ENCODE peak calls at places on chromosome 3, in nine cellular contexts. One of them, this sample, is unnamed.

GRCh38 chr3:102536479-102536878 is 101.7 kb downstream of the ZPLD1 start:
- DNase-seq in GM19239: no peak
- DNase-seq in posterior cingulate gyrus: no peak
- DNase-seq in NCI-H2081: peak; percentile 58
- DNase-seq in left ventricle myocardium superior: no peak
- DNase-seq in HS-5: no peak
- DNase-seq in effector memory CD4-positive, alpha-beta T cell: no peak
- DNase-seq in IMR-90: peak; percentile 33
- DNase-seq in erythroblast: peak; percentile 36
- DNase-seq in this sample: no peak

GRCh38 chr3:29176501-29176900 is 104.4 kb upstream of the RBMS3 start:
- DNase-seq in GM19239: no peak
- DNase-seq in posterior cingulate gyrus: no peak
- DNase-seq in NCI-H2081: no peak
- DNase-seq in left ventricle myocardium superior: peak; percentile 27
- DNase-seq in HS-5: no peak
- DNase-seq in effector memory CD4-positive, alpha-beta T cell: no peak
- DNase-seq in IMR-90: no peak
- DNase-seq in erythroblast: no peak
- DNase-seq in this sample: no peak

GRCh38 chr3:186821429-186822367 is 15.4 kb upstream of the RFC4 start:
- DNase-seq in GM19239: no peak
- DNase-seq in posterior cingulate gyrus: no peak
- DNase-seq in NCI-H2081: peak; percentile 60
- DNase-seq in left ventricle myocardium superior: no peak
- DNase-seq in HS-5: peak; percentile 60
- DNase-seq in effector memory CD4-positive, alpha-beta T cell: no peak
- DNase-seq in IMR-90: peak; percentile 83
- DNase-seq in erythroblast: peak; percentile 83
- DNase-seq in this sample: no peak

GRCh38 chr3:74592359-74592758 is 22.1 kb downstream of the CNTN3 start:
- DNase-seq in GM19239: no peak
- DNase-seq in posterior cingulate gyrus: no peak
- DNase-seq in NCI-H2081: no peak
- DNase-seq in left ventricle myocardium superior: no peak
- DNase-seq in HS-5: no peak
- DNase-seq in effector memory CD4-positive, alpha-beta T cell: no peak
- DNase-seq in IMR-90: peak; percentile 42
- DNase-seq in erythroblast: no peak
- DNase-seq in this sample: no peak

GRCh38 chr3:4906107-4906621 is 73.1 kb upstream of the BHLHE40 start:
- DNase-seq in GM19239: no peak
- DNase-seq in posterior cingulate gyrus: no peak
- DNase-seq in NCI-H2081: peak; percentile 42
- DNase-seq in left ventricle myocardium superior: no peak
- DNase-seq in HS-5: no peak
- DNase-seq in effector memory CD4-positive, alpha-beta T cell: no peak
- DNase-seq in IMR-90: peak; percentile 36
- DNase-seq in erythroblast: no peak
- DNase-seq in this sample: no peak

GRCh38 chr3:102478160-102478559 is 43.3 kb downstream of the ZPLD1 start:
- DNase-seq in GM19239: no peak
- DNase-seq in posterior cingulate gyrus: no peak
- DNase-seq in NCI-H2081: no peak
- DNase-seq in left ventricle myocardium superior: no peak
- DNase-seq in HS-5: no peak
- DNase-seq in effector memory CD4-positive, alpha-beta T cell: no peak
- DNase-seq in IMR-90: no peak
- DNase-seq in erythroblast: no peak
- DNase-seq in this sample: no peak

GRCh38 chr3:60010778-60011177 is 961.0 kb upstream of the CFAP20DC start:
- DNase-seq in GM19239: no peak
- DNase-seq in posterior cingulate gyrus: no peak
- DNase-seq in NCI-H2081: no peak
- DNase-seq in left ventricle myocardium superior: no peak
- DNase-seq in HS-5: no peak
- DNase-seq in effector memory CD4-positive, alpha-beta T cell: peak; percentile 38
- DNase-seq in IMR-90: no peak
- DNase-seq in erythroblast: no peak
- DNase-seq in this sample: peak; percentile 37

GRCh38 chr3:101384426-101384825 is 64.1 kb upstream of the IMPG2 start:
- DNase-seq in GM19239: no peak
- DNase-seq in posterior cingulate gyrus: no peak
- DNase-seq in NCI-H2081: no peak
- DNase-seq in left ventricle myocardium superior: no peak
- DNase-seq in HS-5: no peak
- DNase-seq in effector memory CD4-positive, alpha-beta T cell: no peak
- DNase-seq in IMR-90: no peak
- DNase-seq in erythroblast: no peak
- DNase-seq in this sample: no peak

GRCh38 chr3:131796558-131796957 is 238.3 kb downstream of the CPNE4 start:
- DNase-seq in GM19239: peak; percentile 8
- DNase-seq in posterior cingulate gyrus: no peak
- DNase-seq in NCI-H2081: no peak
- DNase-seq in left ventricle myocardium superior: no peak
- DNase-seq in HS-5: no peak
- DNase-seq in effector memory CD4-positive, alpha-beta T cell: no peak
- DNase-seq in IMR-90: no peak
- DNase-seq in erythroblast: no peak
- DNase-seq in this sample: no peak

GRCh38 chr3:191328383-191328962 is 721 bp upstream of the CCDC50 start:
- DNase-seq in GM19239: no peak
- DNase-seq in posterior cingulate gyrus: no peak
- DNase-seq in NCI-H2081: no peak
- DNase-seq in left ventricle myocardium superior: no peak
- DNase-seq in HS-5: no peak
- DNase-seq in effector memory CD4-positive, alpha-beta T cell: no peak
- DNase-seq in IMR-90: no peak
- DNase-seq in erythroblast: peak; percentile 77
- DNase-seq in this sample: no peak

GRCh38 chr3:31346542-31346979 is 186.2 kb upstream of the STT3B start:
- DNase-seq in GM19239: no peak
- DNase-seq in posterior cingulate gyrus: no peak
- DNase-seq in NCI-H2081: no peak
- DNase-seq in left ventricle myocardium superior: no peak
- DNase-seq in HS-5: no peak
- DNase-seq in effector memory CD4-positive, alpha-beta T cell: no peak
- DNase-seq in IMR-90: no peak
- DNase-seq in erythroblast: no peak
- DNase-seq in this sample: no peak

GRCh38 chr3:182284793-182285192 is 508.5 kb upstream of the ATP11B start:
- DNase-seq in GM19239: no peak
- DNase-seq in posterior cingulate gyrus: no peak
- DNase-seq in NCI-H2081: peak; percentile 94
- DNase-seq in left ventricle myocardium superior: no peak
- DNase-seq in HS-5: no peak
- DNase-seq in effector memory CD4-positive, alpha-beta T cell: no peak
- DNase-seq in IMR-90: no peak
- DNase-seq in erythroblast: no peak
- DNase-seq in this sample: no peak

GRCh38 chr3:14550651-14551611 is 10.8 kb upstream of the GRIP2 start:
- DNase-seq in GM19239: no peak
- DNase-seq in posterior cingulate gyrus: no peak
- DNase-seq in NCI-H2081: no peak
- DNase-seq in left ventricle myocardium superior: peak; percentile 14
- DNase-seq in HS-5: no peak
- DNase-seq in effector memory CD4-positive, alpha-beta T cell: no peak
- DNase-seq in IMR-90: peak; percentile 5
- DNase-seq in erythroblast: no peak
- DNase-seq in this sample: no peak

GRCh38 chr3:69541823-69542264 is 156.0 kb upstream of the FRMD4B start:
- DNase-seq in GM19239: no peak
- DNase-seq in posterior cingulate gyrus: peak; percentile 89
- DNase-seq in NCI-H2081: peak; percentile 38
- DNase-seq in left ventricle myocardium superior: peak; percentile 56
- DNase-seq in HS-5: no peak
- DNase-seq in effector memory CD4-positive, alpha-beta T cell: no peak
- DNase-seq in IMR-90: no peak
- DNase-seq in erythroblast: no peak
- DNase-seq in this sample: no peak

GRCh38 chr3:78732471-78732870 is 1035.3 kb downstream of the ROBO1 start:
- DNase-seq in GM19239: no peak
- DNase-seq in posterior cingulate gyrus: no peak
- DNase-seq in NCI-H2081: no peak
- DNase-seq in left ventricle myocardium superior: no peak
- DNase-seq in HS-5: no peak
- DNase-seq in effector memory CD4-positive, alpha-beta T cell: no peak
- DNase-seq in IMR-90: no peak
- DNase-seq in erythroblast: no peak
- DNase-seq in this sample: no peak

GRCh38 chr3:73437828-73438227 is 186.9 kb downstream of the PDZRN3 start:
- DNase-seq in GM19239: no peak
- DNase-seq in posterior cingulate gyrus: no peak
- DNase-seq in NCI-H2081: no peak
- DNase-seq in left ventricle myocardium superior: no peak
- DNase-seq in HS-5: no peak
- DNase-seq in effector memory CD4-positive, alpha-beta T cell: no peak
- DNase-seq in IMR-90: peak; percentile 74
- DNase-seq in erythroblast: no peak
- DNase-seq in this sample: no peak

GRCh38 chr3:162489853-162490252 is 993.2 kb downstream of the OTOL1 start:
- DNase-seq in GM19239: no peak
- DNase-seq in posterior cingulate gyrus: no peak
- DNase-seq in NCI-H2081: no peak
- DNase-seq in left ventricle myocardium superior: no peak
- DNase-seq in HS-5: no peak
- DNase-seq in effector memory CD4-positive, alpha-beta T cell: no peak
- DNase-seq in IMR-90: no peak
- DNase-seq in erythroblast: no peak
- DNase-seq in this sample: no peak

GRCh38 chr3:143040264-143040879 is 39.0 kb downstream of the U2SURP start:
- DNase-seq in GM19239: no peak
- DNase-seq in posterior cingulate gyrus: no peak
- DNase-seq in NCI-H2081: peak; percentile 28
- DNase-seq in left ventricle myocardium superior: no peak
- DNase-seq in HS-5: peak; percentile 8
- DNase-seq in effector memory CD4-positive, alpha-beta T cell: no peak
- DNase-seq in IMR-90: peak; percentile 56
- DNase-seq in erythroblast: peak; percentile 74
- DNase-seq in this sample: no peak

GRCh38 chr3:101925564-101925963 is 76.2 kb downstream of the NFKBIZ start:
- DNase-seq in GM19239: no peak
- DNase-seq in posterior cingulate gyrus: no peak
- DNase-seq in NCI-H2081: peak; percentile 61
- DNase-seq in left ventricle myocardium superior: no peak
- DNase-seq in HS-5: no peak
- DNase-seq in effector memory CD4-positive, alpha-beta T cell: no peak
- DNase-seq in IMR-90: no peak
- DNase-seq in erythroblast: no peak
- DNase-seq in this sample: no peak

GRCh38 chr3:117278424-117279190 is 569.0 kb downstream of the TUSC7 start:
- DNase-seq in GM19239: peak; percentile 18
- DNase-seq in posterior cingulate gyrus: no peak
- DNase-seq in NCI-H2081: no peak
- DNase-seq in left ventricle myocardium superior: no peak
- DNase-seq in HS-5: no peak
- DNase-seq in effector memory CD4-positive, alpha-beta T cell: no peak
- DNase-seq in IMR-90: peak; percentile 33
- DNase-seq in erythroblast: no peak
- DNase-seq in this sample: no peak

GRCh38 chr3:145183261-145183660 is 977.7 kb downstream of the PLOD2 start:
- DNase-seq in GM19239: no peak
- DNase-seq in posterior cingulate gyrus: no peak
- DNase-seq in NCI-H2081: no peak
- DNase-seq in left ventricle myocardium superior: no peak
- DNase-seq in HS-5: peak; percentile 24
- DNase-seq in effector memory CD4-positive, alpha-beta T cell: no peak
- DNase-seq in IMR-90: no peak
- DNase-seq in erythroblast: no peak
- DNase-seq in this sample: no peak

GRCh38 chr3:171824076-171824475 is 13.8 kb upstream of the PLD1 start:
- DNase-seq in GM19239: no peak
- DNase-seq in posterior cingulate gyrus: no peak
- DNase-seq in NCI-H2081: no peak
- DNase-seq in left ventricle myocardium superior: no peak
- DNase-seq in HS-5: no peak
- DNase-seq in effector memory CD4-positive, alpha-beta T cell: no peak
- DNase-seq in IMR-90: no peak
- DNase-seq in erythroblast: peak; percentile 17
- DNase-seq in this sample: no peak

GRCh38 chr3:41234823-41235722 is 35.8 kb downstream of the CTNNB1 start:
- DNase-seq in GM19239: no peak
- DNase-seq in posterior cingulate gyrus: no peak
- DNase-seq in NCI-H2081: no peak
- DNase-seq in left ventricle myocardium superior: no peak
- DNase-seq in HS-5: no peak
- DNase-seq in effector memory CD4-positive, alpha-beta T cell: no peak
- DNase-seq in IMR-90: peak; percentile 47
- DNase-seq in erythroblast: no peak
- DNase-seq in this sample: no peak

GRCh38 chr3:183766745-183767606 is 58.4 kb downstream of the MAP6D1 start:
- DNase-seq in GM19239: peak; percentile 47
- DNase-seq in posterior cingulate gyrus: peak; percentile 95
- DNase-seq in NCI-H2081: peak; percentile 83
- DNase-seq in left ventricle myocardium superior: peak; percentile 50
- DNase-seq in HS-5: peak; percentile 22
- DNase-seq in effector memory CD4-positive, alpha-beta T cell: peak; percentile 57
- DNase-seq in IMR-90: peak; percentile 67
- DNase-seq in erythroblast: peak; percentile 85
- DNase-seq in this sample: peak; percentile 33

GRCh38 chr3:20250786-20251185 is 64.8 kb upstream of the SGO1 start:
- DNase-seq in GM19239: no peak
- DNase-seq in posterior cingulate gyrus: peak; percentile 47
- DNase-seq in NCI-H2081: no peak
- DNase-seq in left ventricle myocardium superior: no peak
- DNase-seq in HS-5: no peak
- DNase-seq in effector memory CD4-positive, alpha-beta T cell: no peak
- DNase-seq in IMR-90: no peak
- DNase-seq in erythroblast: no peak
- DNase-seq in this sample: no peak

GRCh38 chr3:182735672-182736071 is 57.6 kb upstream of the ATP11B start:
- DNase-seq in GM19239: no peak
- DNase-seq in posterior cingulate gyrus: no peak
- DNase-seq in NCI-H2081: no peak
- DNase-seq in left ventricle myocardium superior: no peak
- DNase-seq in HS-5: no peak
- DNase-seq in effector memory CD4-positive, alpha-beta T cell: no peak
- DNase-seq in IMR-90: peak; percentile 47
- DNase-seq in erythroblast: no peak
- DNase-seq in this sample: no peak

GRCh38 chr3:118544458-118544857 is 490.2 kb downstream of the IGSF11 start:
- DNase-seq in GM19239: no peak
- DNase-seq in posterior cingulate gyrus: no peak
- DNase-seq in NCI-H2081: no peak
- DNase-seq in left ventricle myocardium superior: no peak
- DNase-seq in HS-5: no peak
- DNase-seq in effector memory CD4-positive, alpha-beta T cell: no peak
- DNase-seq in IMR-90: no peak
- DNase-seq in erythroblast: no peak
- DNase-seq in this sample: no peak

GRCh38 chr3:142226474-142226873 is 1.1 kb upstream of the GK5 start:
- DNase-seq in GM19239: no peak
- DNase-seq in posterior cingulate gyrus: no peak
- DNase-seq in NCI-H2081: no peak
- DNase-seq in left ventricle myocardium superior: no peak
- DNase-seq in HS-5: no peak
- DNase-seq in effector memory CD4-positive, alpha-beta T cell: no peak
- DNase-seq in IMR-90: no peak
- DNase-seq in erythroblast: no peak
- DNase-seq in this sample: no peak

GRCh38 chr3:196288141-196288460 is 575 bp upstream of the PCYT1A start:
- DNase-seq in GM19239: no peak
- DNase-seq in posterior cingulate gyrus: no peak
- DNase-seq in NCI-H2081: peak; percentile 53
- DNase-seq in left ventricle myocardium superior: no peak
- DNase-seq in HS-5: peak; percentile 13
- DNase-seq in effector memory CD4-positive, alpha-beta T cell: no peak
- DNase-seq in IMR-90: peak; percentile 19
- DNase-seq in erythroblast: no peak
- DNase-seq in this sample: no peak

GRCh38 chr3:117322866-117323265 is 613.3 kb downstream of the TUSC7 start:
- DNase-seq in GM19239: no peak
- DNase-seq in posterior cingulate gyrus: no peak
- DNase-seq in NCI-H2081: no peak
- DNase-seq in left ventricle myocardium superior: no peak
- DNase-seq in HS-5: no peak
- DNase-seq in effector memory CD4-positive, alpha-beta T cell: no peak
- DNase-seq in IMR-90: peak; percentile 28
- DNase-seq in erythroblast: no peak
- DNase-seq in this sample: no peak

GRCh38 chr3:72336114-72336651 is 512.1 kb downstream of the SHQ1 start:
- DNase-seq in GM19239: no peak
- DNase-seq in posterior cingulate gyrus: peak; percentile 56
- DNase-seq in NCI-H2081: no peak
- DNase-seq in left ventricle myocardium superior: no peak
- DNase-seq in HS-5: no peak
- DNase-seq in effector memory CD4-positive, alpha-beta T cell: no peak
- DNase-seq in IMR-90: no peak
- DNase-seq in erythroblast: no peak
- DNase-seq in this sample: no peak